ENCODE peak calls at places on chromosomes 12 and 14, in six cellular contexts. A is K562, T is HCT116, H is NT2/D1, G is HepG2, S is H1. B is an unnamed sample.

GRCh38 chr14:52950410-52950897 is 396 bp downstream of the FERMT2 start:
- DNase-seq in A (no peak), T (no peak), H (no peak), G (peak), S (peak), B (no peak)

GRCh38 chr14:98368916-98369315 is 903.1 kb downstream of the BCL11B start:
- DNase-seq in A (no peak), T (no peak), H (no peak), G (no peak), S (no peak), B (no peak)

GRCh38 chr12:5204271-5204670 is 160.6 kb downstream of the KCNA5 start:
- DNase-seq in A (no peak), T (no peak), H (peak), G (no peak), S (no peak), B (no peak)

GRCh38 chr14:22882529-22883190 is 362 bp upstream of the REM2 start:
- DNase-seq in A (peak), T (peak), H (peak), G (no peak), S (peak), B (no peak)

GRCh38 chr14:26596722-26597030 is 1.2 kb downstream of the NOVA1 start:
- DNase-seq in A (no peak), T (no peak), H (no peak), G (no peak), S (no peak), B (no peak)

GRCh38 chr14:68479247-68479646 is 313.6 kb downstream of the ZFP36L1 start:
- DNase-seq in A (peak), T (no peak), H (no peak), G (no peak), S (no peak), B (no peak)

GRCh38 chr14:55553791-55554190 is 26.2 kb upstream of the KTN1 start:
- DNase-seq in A (no peak), T (no peak), H (no peak), G (no peak), S (no peak), B (no peak)

GRCh38 chr12:117125275-117125613 is 26.0 kb upstream of the TESC start:
- DNase-seq in A (no peak), T (no peak), H (no peak), G (no peak), S (no peak), B (no peak)

GRCh38 chr14:68661226-68662225 is 131.3 kb downstream of the ZFP36L1 start:
- DNase-seq in A (no peak), T (no peak), H (no peak), G (no peak), S (no peak), B (no peak)

GRCh38 chr14:64708148-64709004 is 4.2 kb downstream of the PLEKHG3 start:
- DNase-seq in A (no peak), T (no peak), H (peak), G (no peak), S (peak), B (no peak)

GRCh38 chr12:70590051-70590450 is 47.2 kb downstream of the PTPRB start:
- DNase-seq in A (peak), T (peak), H (peak), G (peak), S (peak), B (no peak)

GRCh38 chr12:119624971-119625370 is 31.4 kb downstream of the TMEM233 start:
- DNase-seq in A (no peak), T (no peak), H (no peak), G (no peak), S (no peak), B (no peak)

GRCh38 chr14:65074449-65075155 is 27.7 kb downstream of the MAX start:
- DNase-seq in A (no peak), T (no peak), H (no peak), G (no peak), S (no peak), B (no peak)

GRCh38 chr14:56659964-56660551 is 80.5 kb downstream of the TMEM260 start:
- DNase-seq in A (peak), T (peak), H (no peak), G (peak), S (no peak), B (no peak)

GRCh38 chr12:57576613-57577160 is 14.3 kb upstream of the PIP4K2C start:
- DNase-seq in A (no peak), T (no peak), H (no peak), G (peak), S (no peak), B (no peak)

GRCh38 chr14:66038214-66038977 is 447.8 kb upstream of the CCDC196 start:
- DNase-seq in A (no peak), T (no peak), H (no peak), G (peak), S (no peak), B (no peak)

GRCh38 chr12:24425601-24425970 is 476.1 kb upstream of the SOX5 start:
- DNase-seq in A (no peak), T (no peak), H (no peak), G (no peak), S (no peak), B (no peak)

GRCh38 chr12:64265839-64266238 is 43.7 kb upstream of the KICS2 start:
- DNase-seq in A (no peak), T (no peak), H (no peak), G (no peak), S (no peak), B (no peak)

GRCh38 chr12:29534935-29535334 is 37.4 kb upstream of the OVCH1 start:
- DNase-seq in A (no peak), T (no peak), H (no peak), G (peak), S (no peak), B (no peak)

GRCh38 chr12:47755655-47756562 is 2.8 kb downstream of the RAPGEF3 start:
- DNase-seq in A (no peak), T (no peak), H (no peak), G (no peak), S (no peak), B (peak)

GRCh38 chr14:68824517-68825347 is 31.9 kb upstream of the ZFP36L1 start:
- DNase-seq in A (peak), T (peak), H (peak), G (peak), S (peak), B (no peak)

GRCh38 chr14:31405599-31406251 is 14.6 kb downstream of the HEATR5A start:
- DNase-seq in A (peak), T (no peak), H (no peak), G (no peak), S (no peak), B (no peak)

GRCh38 chr12:7369274-7369729 is 65.4 kb downstream of the ACSM4 start:
- DNase-seq in A (peak), T (peak), H (no peak), G (peak), S (no peak), B (peak)

GRCh38 chr12:2192231-2192630 is 139.4 kb downstream of the CACNA1C start:
- DNase-seq in A (no peak), T (no peak), H (no peak), G (no peak), S (no peak), B (no peak)

GRCh38 chr12:90404071-90404470 is 550.9 kb downstream of the CCER1 start:
- DNase-seq in A (no peak), T (no peak), H (no peak), G (no peak), S (no peak), B (no peak)

GRCh38 chr12:50933459-50934124 is 18.8 kb upstream of the HIGD1C start:
- DNase-seq in A (peak), T (no peak), H (no peak), G (peak), S (no peak), B (no peak)

GRCh38 chr12:78888583-78888982 is 24.0 kb downstream of the SYT1 start:
- DNase-seq in A (no peak), T (peak), H (no peak), G (no peak), S (no peak), B (peak)

GRCh38 chr12:20211537-20211936 is 156.8 kb upstream of the PDE3A start:
- DNase-seq in A (no peak), T (no peak), H (no peak), G (no peak), S (no peak), B (no peak)

GRCh38 chr12:67748761-67749075 is 100.2 kb downstream of the DYRK2 start:
- DNase-seq in A (no peak), T (peak), H (no peak), G (no peak), S (no peak), B (no peak)

GRCh38 chr14:69207435-69208041 is 16.2 kb downstream of the EXD2 start:
- DNase-seq in A (no peak), T (no peak), H (no peak), G (no peak), S (no peak), B (no peak)

GRCh38 chr12:128971802-128972201 is 118.5 kb downstream of the GLT1D1 start:
- DNase-seq in A (no peak), T (no peak), H (no peak), G (no peak), S (no peak), B (no peak)

GRCh38 chr12:126040307-126040706 is 975.1 kb downstream of the AACS start:
- DNase-seq in A (no peak), T (no peak), H (no peak), G (no peak), S (no peak), B (no peak)

GRCh38 chr12:116590561-116590960 is 31.4 kb downstream of the MAP1LC3B2 start:
- DNase-seq in A (no peak), T (no peak), H (no peak), G (peak), S (no peak), B (no peak)

GRCh38 chr14:68638056-68638816 is 154.6 kb downstream of the ZFP36L1 start:
- DNase-seq in A (no peak), T (no peak), H (no peak), G (peak), S (peak), B (no peak)

GRCh38 chr14:87148655-87149054 is 844.3 kb downstream of the GALC start:
- DNase-seq in A (no peak), T (no peak), H (no peak), G (no peak), S (no peak), B (no peak)

GRCh38 chr12:106139422-106140141 is 828 bp upstream of the NUAK1 start:
- DNase-seq in A (no peak), T (peak), H (peak), G (peak), S (peak), B (no peak)
- TF ChIP-seq ZNF274 in A (no peak), T (no peak), H (no peak), G (no peak), S (no peak), B (no peak)

DNA sequence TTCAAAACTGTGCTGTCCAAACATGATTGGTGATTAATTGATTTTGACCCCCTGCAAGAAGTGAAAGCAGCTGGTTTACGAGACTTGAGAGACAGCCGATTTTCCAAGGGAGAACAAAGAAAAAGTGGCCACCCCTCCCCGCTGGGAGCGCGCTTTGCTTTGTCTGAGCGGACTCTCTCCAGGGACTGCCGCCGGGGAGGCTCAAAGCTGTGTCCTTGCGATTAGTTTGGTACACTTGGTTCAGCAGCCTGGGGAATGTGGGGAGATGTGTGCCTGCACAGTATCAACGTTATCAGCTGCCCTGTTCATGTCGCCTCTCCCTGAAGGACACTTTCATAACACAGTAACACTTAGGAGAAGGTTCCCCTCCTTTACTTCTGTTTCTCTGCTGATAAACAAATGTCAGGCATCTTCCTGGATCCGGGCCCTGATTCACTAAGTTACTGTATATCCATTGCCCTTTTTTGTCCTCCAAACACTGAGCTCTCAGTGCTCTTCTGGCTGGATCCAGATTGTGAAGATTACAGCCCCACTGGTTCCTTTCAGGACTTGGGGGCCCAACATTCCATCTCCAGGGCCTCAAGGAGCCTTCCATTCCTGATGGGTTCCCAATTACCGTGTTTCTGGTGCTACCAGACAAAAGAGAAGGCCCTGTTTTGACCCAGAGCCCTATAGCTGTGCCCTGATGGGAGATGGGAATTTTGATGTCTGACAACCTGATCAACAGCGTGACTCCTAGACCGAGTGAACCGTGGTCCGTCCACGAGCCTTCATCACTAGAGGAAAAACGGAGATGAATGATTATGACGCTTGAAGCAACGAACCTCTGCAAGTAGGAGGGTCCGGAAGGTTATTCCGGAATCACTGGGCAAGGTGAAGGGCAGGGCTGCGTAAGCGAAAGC is 31.7 kb upstream of the TUBA1C start:
- DNase-seq in A (peak), T (no peak), H (no peak), G (peak), S (peak), B (no peak)
- TF ChIP-seq ZNF274 in A (peak), T (no peak), H (no peak), G (no peak), S (no peak), B (no peak)

DNA sequence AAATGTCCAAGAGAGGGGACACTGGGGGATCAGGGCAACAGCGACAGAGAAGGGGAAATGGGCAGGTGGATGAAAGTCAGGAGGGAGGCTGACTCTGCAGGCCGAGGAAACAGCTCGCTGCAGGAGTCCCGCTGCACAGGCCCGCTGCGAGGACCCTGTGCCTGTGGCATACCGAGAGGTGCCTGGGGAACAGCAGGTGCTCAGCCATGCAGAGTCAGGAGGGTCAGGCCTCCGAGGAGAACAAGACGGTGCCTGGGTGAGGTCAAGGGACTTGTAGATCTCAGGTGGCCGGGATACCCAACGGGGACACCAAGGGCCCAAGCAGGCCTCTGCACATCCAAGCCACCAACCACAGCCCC is 67.6 kb downstream of the NCOR2 start:
- DNase-seq in A (no peak), T (no peak), H (no peak), G (no peak), S (no peak), B (no peak)
- TF ChIP-seq ZNF274 in A (no peak), T (no peak), H (no peak), G (no peak), S (no peak), B (no peak)

GRCh38 chr12:54588892-54589291 is 433 bp upstream of the PPP1R1A start:
- DNase-seq in A (no peak), T (no peak), H (no peak), G (no peak), S (no peak), B (no peak)

GRCh38 chr12:54585243-54585642 is 3.2 kb downstream of the PPP1R1A start:
- DNase-seq in A (no peak), T (no peak), H (no peak), G (no peak), S (no peak), B (no peak)

GRCh38 chr12:54586620-54587019 is 1.8 kb downstream of the PPP1R1A start:
- DNase-seq in A (no peak), T (no peak), H (no peak), G (no peak), S (no peak), B (no peak)

GRCh38 chr12:54588110-54588831 is at the start of gene PPP1R1A:
- DNase-seq in A (no peak), T (no peak), H (no peak), G (no peak), S (peak), B (no peak)

DNA sequence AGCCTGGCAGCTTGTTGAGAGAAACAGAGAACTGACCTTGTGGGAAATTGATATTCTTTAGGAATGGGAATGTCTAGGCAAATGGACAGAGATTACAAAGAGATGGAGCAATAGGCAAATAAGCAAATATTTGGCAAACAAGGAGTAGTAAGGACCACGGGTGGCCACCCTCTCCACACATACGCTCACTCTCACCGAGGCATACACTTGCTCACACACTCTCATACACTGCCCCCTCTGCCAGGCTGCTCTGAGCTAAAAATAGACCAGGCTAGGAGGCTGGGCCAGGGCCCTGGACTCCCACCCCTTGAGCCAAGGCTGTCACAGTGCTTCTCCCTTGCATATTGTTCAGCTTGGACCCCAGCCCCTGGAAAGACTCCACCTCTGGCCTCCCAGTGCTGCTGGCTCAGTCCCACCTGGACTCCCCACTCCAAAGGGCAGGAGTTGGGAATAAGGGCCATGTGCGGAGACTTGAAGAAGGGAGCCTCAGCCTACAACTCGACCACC is 1.1 kb downstream of the PPP1R1A start:
- DNase-seq in A (no peak), T (no peak), H (no peak), G (peak), S (no peak), B (no peak)
- TF ChIP-seq ZNF274 in A (no peak), T (no peak), H (no peak), G (no peak), S (no peak), B (no peak)

GRCh38 chr12:14776236-14776959 is 26.9 kb downstream of the WBP11 start:
- DNase-seq in A (no peak), T (no peak), H (no peak), G (no peak), S (no peak), B (no peak)
- TF ChIP-seq ZNF274 in A (no peak), T (no peak), H (no peak), G (no peak), S (no peak), B (no peak)

DNA sequence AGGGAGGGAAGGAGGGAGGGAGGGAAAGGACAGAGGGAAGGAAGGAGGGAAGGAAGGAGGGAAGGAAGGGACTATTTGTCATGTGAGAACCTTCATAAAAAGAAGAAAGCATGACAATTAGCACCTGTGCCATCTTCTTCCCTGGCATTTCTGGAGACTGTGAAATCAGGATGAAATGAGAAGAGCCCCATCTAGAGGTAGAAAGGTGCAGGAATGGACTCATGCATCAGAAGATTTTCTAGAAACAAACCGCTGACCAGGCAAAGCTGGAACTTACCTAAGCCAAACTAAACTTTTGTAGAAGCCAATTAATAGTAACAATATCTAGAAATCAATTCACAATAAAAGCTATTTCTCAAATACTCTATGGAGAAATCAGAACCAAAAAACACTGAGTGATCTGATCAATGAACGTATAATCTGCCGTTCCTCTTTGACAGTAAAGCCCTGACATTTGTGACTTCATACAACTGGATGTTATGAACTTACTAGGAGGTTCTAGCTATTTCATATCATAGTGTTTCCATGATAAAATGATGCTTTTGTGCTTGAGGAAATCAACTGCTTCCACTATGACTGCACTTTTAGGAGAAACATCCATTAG is 24.4 kb upstream of the CRACR2A start:
- DNase-seq in A (peak), T (peak), H (peak), G (peak), S (no peak), B (no peak)
- TF ChIP-seq ZNF274 in A (no peak), T (no peak), H (no peak), G (no peak), S (no peak), B (no peak)

GRCh38 chr12:45731376-45731775 is 1.9 kb downstream of the ARID2 start:
- DNase-seq in A (peak), T (no peak), H (no peak), G (no peak), S (no peak), B (no peak)
- TF ChIP-seq ZNF274 in A (no peak), T (no peak), H (no peak), G (no peak), S (no peak), B (no peak)

DNA sequence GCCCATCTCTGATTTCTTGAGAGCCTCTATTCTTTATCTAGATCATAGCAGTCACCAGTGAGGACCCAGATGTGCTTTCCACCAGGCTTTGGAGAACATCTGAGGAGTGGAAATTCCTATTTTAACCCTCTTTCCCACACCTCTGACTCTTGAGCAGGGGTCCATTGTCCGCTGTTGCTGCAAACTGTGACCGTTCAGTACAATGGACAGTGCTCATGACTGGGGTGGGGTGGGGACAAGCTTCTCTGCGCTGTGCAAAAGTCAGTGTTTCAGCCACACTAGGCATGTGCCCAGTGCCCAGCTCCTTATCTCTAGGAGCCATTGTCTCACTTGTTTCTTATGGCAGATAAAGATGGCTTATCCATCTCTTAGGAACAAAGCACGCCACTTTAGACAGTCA is 16.9 kb upstream of the KRT7 start:
- DNase-seq in A (no peak), T (no peak), H (no peak), G (no peak), S (no peak), B (no peak)
- TF ChIP-seq ZNF274 in A (no peak), T (no peak), H (no peak), G (no peak), S (no peak), B (no peak)

B was measured in GM12878.